ENCODE peak calls at places on chromosome 10, in five cellular contexts. L is adrenal gland, G is transverse colon, W is breast epithelium, Y is heart left ventricle. Z is an unnamed sample.

GRCh38 chr10:689433-690226 is at the start of gene DIP2C:
- DNase-seq in L (peak; percentile 80), G (peak; percentile 67), W (no peak), Y (peak; percentile 88), Z (peak; percentile 84)

GRCh38 chr10:29543715-29544114 is 91.1 kb downstream of the SVIL start:
- DNase-seq in L (no peak), G (no peak), W (no peak), Y (no peak), Z (no peak)

GRCh38 chr10:74032900-74033655 is 35.2 kb downstream of the VCL start:
- DNase-seq in L (no peak), G (no peak), W (no peak), Y (no peak), Z (no peak)

GRCh38 chr10:22693371-22693784 is 21.0 kb downstream of the PIP4K2A start:
- DNase-seq in L (no peak), G (no peak), W (no peak), Y (peak; percentile 35), Z (no peak)

GRCh38 chr10:3036155-3036554 is 31.2 kb upstream of the PFKP start:
- DNase-seq in L (no peak), G (no peak), W (no peak), Y (no peak), Z (no peak)

GRCh38 chr10:22534849-22535604 is 179.4 kb downstream of the PIP4K2A start:
- DNase-seq in L (no peak), G (no peak), W (no peak), Y (no peak), Z (no peak)

GRCh38 chr10:9786101-9786500 is 1231.6 kb upstream of the CELF2 start:
- DNase-seq in L (no peak), G (no peak), W (no peak), Y (no peak), Z (no peak)

GRCh38 chr10:30434273-30435067 is 486 bp downstream of the MAP3K8 start:
- DNase-seq in L (peak; percentile 80), G (peak; percentile 88), W (peak; percentile 86), Y (peak; percentile 91), Z (peak; percentile 70)

GRCh38 chr10:91250341-91250740 is 29.9 kb downstream of the PCGF5 start:
- DNase-seq in L (no peak), G (no peak), W (no peak), Y (no peak), Z (no peak)

GRCh38 chr10:118373786-118374185 is 31.7 kb upstream of the FAM204A start:
- DNase-seq in L (no peak), G (no peak), W (no peak), Y (no peak), Z (peak; percentile 16)

GRCh38 chr10:109633846-109634245 is 289.5 kb downstream of the XPNPEP1 start:
- DNase-seq in L (no peak), G (no peak), W (no peak), Y (no peak), Z (no peak)

GRCh38 chr10:509361-510102 is 179.9 kb downstream of the DIP2C start:
- DNase-seq in L (no peak), G (no peak), W (no peak), Y (peak; percentile 20), Z (no peak)

GRCh38 chr10:61923210-61924024 is 21.9 kb downstream of the ARID5B start:
- DNase-seq in L (peak; percentile 57), G (no peak), W (no peak), Y (no peak), Z (no peak)

GRCh38 chr10:16280595-16280994 is 156.2 kb upstream of the PTER start:
- DNase-seq in L (no peak), G (no peak), W (no peak), Y (no peak), Z (no peak)

GRCh38 chr10:117075064-117075463 is 63.0 kb downstream of the VAX1 start:
- DNase-seq in L (no peak), G (no peak), W (no peak), Y (no peak), Z (peak; percentile 9)

GRCh38 chr10:72808001-72808400 is 85.5 kb upstream of the OIT3 start:
- DNase-seq in L (no peak), G (no peak), W (no peak), Y (no peak), Z (no peak)

GRCh38 chr10:12341526-12341925 is 7.8 kb upstream of the CAMK1D start:
- DNase-seq in L (no peak), G (no peak), W (no peak), Y (no peak), Z (no peak)

GRCh38 chr10:119517235-119518141 is 25.0 kb downstream of the RGS10 start:
- DNase-seq in L (no peak), G (peak; percentile 59), W (no peak), Y (no peak), Z (peak; percentile 38)

GRCh38 chr10:88073676-88074075 is 210.3 kb downstream of the PTEN start:
- DNase-seq in L (no peak), G (no peak), W (no peak), Y (no peak), Z (no peak)

GRCh38 chr10:64617071-64617470 is 1095.9 kb downstream of the REEP3 start:
- DNase-seq in L (no peak), G (no peak), W (no peak), Y (no peak), Z (no peak)

DNA sequence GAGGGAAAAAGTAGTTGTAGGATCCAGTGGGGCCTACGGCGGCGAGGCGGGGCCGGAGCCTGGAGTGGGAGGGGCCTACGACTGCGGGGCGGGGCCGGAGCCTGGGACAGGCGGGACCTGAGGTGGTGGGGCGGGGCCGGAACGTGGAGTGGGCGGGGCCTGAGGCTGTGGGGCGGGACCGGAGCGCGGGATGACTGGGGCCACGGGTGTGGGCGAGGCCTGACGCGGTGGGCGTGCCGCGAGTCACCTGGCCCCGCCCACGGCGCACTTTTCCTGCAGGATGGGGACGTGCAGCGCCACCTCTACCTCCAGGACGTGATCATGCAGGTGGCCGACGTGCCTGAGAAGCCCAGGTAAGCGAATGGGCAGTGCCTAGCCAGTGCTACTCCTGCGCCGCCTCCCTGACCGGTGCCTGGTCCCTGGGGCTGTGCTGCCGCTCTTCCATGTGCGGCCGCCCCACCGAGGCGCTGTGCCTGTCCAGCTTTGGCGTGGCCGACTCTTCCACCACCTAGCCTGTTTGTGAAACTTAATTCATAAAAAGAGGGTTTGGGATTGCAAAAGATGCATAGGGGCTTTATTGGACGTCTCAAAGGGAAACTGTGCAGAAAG is 501 bp downstream of the ZNF511 start:
- DNase-seq in L (peak; percentile 97), G (peak; percentile 98), W (peak; percentile 92), Y (peak; percentile 91), Z (peak; percentile 46)
- TF ChIP-seq POLR2A in L (no peak), G (no peak), W (no peak), Y (no peak), Z (no peak)

DNA sequence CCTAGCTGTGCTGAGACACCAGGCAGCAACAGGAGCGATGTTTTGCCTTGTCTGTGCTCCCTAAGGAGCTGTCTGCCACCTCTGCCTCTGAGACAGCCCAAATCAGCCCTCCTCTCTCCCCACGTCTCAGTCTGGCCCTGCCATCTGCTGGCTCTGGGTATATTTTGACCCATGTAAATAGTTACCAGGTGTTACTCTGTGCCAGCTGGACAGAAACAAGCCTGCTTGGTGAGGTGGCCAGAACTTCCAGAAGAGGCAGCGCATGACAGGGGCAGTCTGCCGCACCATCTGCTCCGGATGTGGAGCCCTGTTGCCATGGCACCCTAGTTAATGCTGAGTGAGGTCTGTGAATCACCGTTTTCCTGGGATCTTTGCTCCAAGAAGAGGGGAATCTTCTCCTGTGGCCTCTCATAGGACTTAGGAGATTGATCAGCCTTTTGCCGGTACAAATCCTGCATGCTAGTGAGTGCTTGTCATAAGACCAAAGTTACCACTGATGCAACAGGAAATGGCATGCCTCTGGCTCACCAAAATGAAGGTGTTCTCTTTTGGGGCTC is 31.8 kb downstream of the GSTO2 start:
- DNase-seq in L (peak; percentile 46), G (peak; percentile 65), W (peak; percentile 89), Y (peak; percentile 90), Z (peak; percentile 73)
- TF ChIP-seq POLR2A in L (no peak), G (no peak), W (no peak), Y (no peak), Z (peak; percentile 34)

GRCh38 chr10:70603439-70603778 is 868 bp upstream of the PRF1 start:
- DNase-seq in L (no peak), G (no peak), W (no peak), Y (no peak), Z (no peak)

GRCh38 chr10:70600512-70601395 is 1.8 kb downstream of the PRF1 start:
- DNase-seq in L (no peak), G (no peak), W (peak; percentile 1), Y (no peak), Z (no peak)

GRCh38 chr10:70601775-70602174 is 766 bp downstream of the PRF1 start:
- DNase-seq in L (no peak), G (no peak), W (no peak), Y (no peak), Z (no peak)

GRCh38 chr10:70604106-70604505 is 1.6 kb upstream of the PRF1 start:
- DNase-seq in L (no peak), G (no peak), W (no peak), Y (no peak), Z (no peak)

DNA sequence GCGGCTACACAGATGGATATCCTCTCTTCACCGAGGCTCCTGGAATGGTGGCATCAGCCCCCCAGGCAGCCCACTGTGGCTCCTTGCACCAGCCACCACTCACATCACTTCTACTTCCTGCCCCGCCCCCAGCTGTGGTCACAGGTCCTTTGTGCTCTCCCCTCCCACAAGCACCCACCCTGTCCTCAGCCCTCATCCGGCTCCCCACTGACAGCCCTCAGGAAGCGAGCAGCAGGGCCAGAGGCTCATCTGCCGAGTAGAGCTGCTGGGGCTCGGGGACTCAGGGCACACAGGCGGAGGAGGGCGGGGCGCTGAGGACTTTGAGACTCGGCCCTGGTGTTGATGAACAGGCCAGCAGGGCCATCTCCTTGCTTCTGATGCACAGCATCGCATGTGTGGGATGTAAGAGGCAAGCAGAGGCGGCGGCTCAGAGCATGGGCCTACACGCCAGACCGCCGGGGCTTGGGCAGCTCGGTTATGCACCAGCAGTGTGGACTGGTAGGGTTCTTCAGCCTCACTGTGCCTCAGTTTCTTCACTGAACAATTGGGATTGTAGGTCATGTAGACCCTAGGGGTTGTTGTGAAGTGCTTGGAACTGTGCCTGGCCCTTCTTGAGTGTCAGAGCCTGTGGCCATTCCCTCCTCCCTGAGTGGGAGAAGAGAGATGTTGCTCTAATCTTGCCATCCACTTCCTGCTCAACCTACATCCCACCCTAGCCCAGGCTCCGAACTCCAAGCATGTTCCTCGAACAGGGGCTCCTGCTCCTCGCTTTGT is at the start of gene PRF1:
- DNase-seq in L (no peak), G (peak; percentile 62), W (peak; percentile 26), Y (no peak), Z (no peak)
- TF ChIP-seq POLR2A in L (no peak), G (peak; percentile 20), W (no peak), Y (no peak), Z (no peak)

DNA sequence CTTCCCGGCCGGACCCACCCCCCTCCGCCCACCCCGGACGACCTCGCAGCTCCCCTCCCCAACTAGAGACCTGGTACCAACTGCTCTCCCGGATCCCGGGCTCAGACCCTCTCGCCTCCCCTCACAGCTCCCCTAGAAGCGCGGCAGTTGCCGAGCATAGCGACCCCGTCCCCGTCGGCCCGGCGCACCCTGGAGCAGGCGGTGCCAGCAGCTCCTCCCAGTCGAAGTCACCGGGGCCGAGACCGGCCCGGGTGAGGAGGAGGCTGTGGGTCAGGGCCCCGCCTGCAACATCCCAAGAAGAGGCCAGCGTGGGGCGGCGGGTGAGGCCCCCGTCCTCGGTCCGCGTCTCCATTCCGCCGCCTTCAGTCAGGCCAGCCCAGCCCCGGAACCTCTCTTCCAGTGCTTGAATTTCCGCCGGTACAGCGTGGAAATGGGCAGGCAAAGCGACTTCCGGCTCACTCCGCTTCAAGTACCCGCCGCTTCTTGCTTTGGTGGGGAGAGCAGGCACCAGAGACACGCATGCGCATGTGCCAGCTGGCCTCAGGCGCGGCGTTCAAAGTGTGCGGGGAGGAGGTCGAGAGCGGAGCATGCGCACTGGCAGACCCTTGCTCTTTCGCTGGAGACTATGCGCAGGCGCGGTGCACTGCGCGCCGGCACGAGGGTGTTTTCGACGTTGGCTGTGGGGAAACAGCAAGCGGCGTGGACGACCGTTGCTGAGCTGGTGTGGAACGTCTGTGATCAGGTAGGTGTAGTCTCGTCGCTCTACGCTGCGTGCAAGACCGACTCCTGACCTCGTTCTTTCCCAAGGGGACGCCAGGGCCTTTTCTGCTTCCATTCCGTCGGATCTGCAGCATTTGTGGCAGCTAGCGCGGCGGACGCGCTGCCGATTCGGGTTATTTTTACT is at the start of gene C10orf88:
- DNase-seq in L (peak; percentile 96), G (peak; percentile 97), W (peak; percentile 93), Y (peak; percentile 98), Z (peak; percentile 77)
- TF ChIP-seq POLR2A in L (peak; percentile 49), G (peak; percentile 40), W (no peak), Y (no peak), Z (no peak)